ENCODE peak calls at places on chromosomes 12 and 14, in six cellular contexts. J, O, S, B, Y and L are unnamed samples.

GRCh38 chr14:65242732-65243134 is 140.4 kb upstream of the MAX start:
- DNase-seq in J (no peak), O (no peak), S (peak), B (no peak), Y (no peak), L (no peak)

GRCh38 chr12:88391556-88391955 is 188.7 kb downstream of the KITLG start:
- DNase-seq in J (no peak), O (no peak), S (no peak), B (no peak), Y (no peak), L (no peak)

GRCh38 chr14:68474741-68475140 is 318.1 kb downstream of the ZFP36L1 start:
- DNase-seq in J (no peak), O (no peak), S (no peak), B (no peak), Y (no peak), L (no peak)

GRCh38 chr14:39158222-39158858 is 11.8 kb downstream of the TRAPPC6B start:
- DNase-seq in J (no peak), O (no peak), S (no peak), B (no peak), Y (no peak), L (no peak)

GRCh38 chr14:57725399-57726077 is 140.4 kb downstream of the SLC35F4 start:
- DNase-seq in J (no peak), O (no peak), S (peak), B (no peak), Y (no peak), L (no peak)

GRCh38 chr12:28114488-28114887 is 75.8 kb upstream of the CCDC91 start:
- DNase-seq in J (no peak), O (no peak), S (no peak), B (no peak), Y (no peak), L (no peak)

GRCh38 chr12:124769166-124769530 is 94.5 kb downstream of the SCARB1 start:
- DNase-seq in J (no peak), O (no peak), S (no peak), B (no peak), Y (no peak), L (no peak)

GRCh38 chr12:132066749-132067148 is 77.4 kb downstream of the DDX51 start:
- DNase-seq in J (no peak), O (no peak), S (no peak), B (no peak), Y (no peak), L (no peak)

GRCh38 chr12:122661246-122661645 is 41.9 kb downstream of the HCAR2 start:
- DNase-seq in J (no peak), O (no peak), S (no peak), B (no peak), Y (no peak), L (no peak)

GRCh38 chr12:116040412-116040811 is 237.1 kb downstream of the MED13L start:
- DNase-seq in J (no peak), O (no peak), S (no peak), B (no peak), Y (no peak), L (no peak)

GRCh38 chr14:102323102-102323501 is 3.6 kb downstream of the ZNF839 start:
- DNase-seq in J (no peak), O (no peak), S (peak), B (peak), Y (peak), L (peak)

GRCh38 chr12:51814311-51815088 is 34.0 kb downstream of the FIGNL2 start:
- DNase-seq in J (no peak), O (peak), S (peak), B (peak), Y (peak), L (no peak)

GRCh38 chr14:50677527-50678063 is 9.5 kb upstream of the SAV1 start:
- DNase-seq in J (peak), O (no peak), S (peak), B (no peak), Y (no peak), L (no peak)

GRCh38 chr14:34029921-34030334 is 79.1 kb upstream of the EGLN3 start:
- DNase-seq in J (no peak), O (no peak), S (no peak), B (peak), Y (peak), L (no peak)

GRCh38 chr12:123991402-123991951 is 18.5 kb downstream of the ZNF664 start:
- DNase-seq in J (no peak), O (no peak), S (no peak), B (no peak), Y (no peak), L (peak)

GRCh38 chr14:65769151-65769550 is 356.6 kb downstream of the FUT8 start:
- DNase-seq in J (no peak), O (no peak), S (no peak), B (no peak), Y (no peak), L (no peak)

GRCh38 chr14:52067873-52068740 is 752 bp downstream of the NID2 start:
- DNase-seq in J (no peak), O (no peak), S (no peak), B (peak), Y (peak), L (peak)

GRCh38 chr14:90429764-90430163 is 32.9 kb downstream of the CALM1 start:
- DNase-seq in J (no peak), O (no peak), S (no peak), B (no peak), Y (no peak), L (no peak)

GRCh38 chr14:63470877-63471565 is 72.2 kb downstream of the PPP2R5E start:
- DNase-seq in J (peak), O (no peak), S (peak), B (no peak), Y (no peak), L (no peak)

GRCh38 chr12:95653761-95654546 is 102.7 kb upstream of the USP44 start:
- DNase-seq in J (no peak), O (no peak), S (peak), B (no peak), Y (no peak), L (no peak)

GRCh38 chr12:94148841-94149780 is 734 bp downstream of the PLXNC1 start:
- DNase-seq in J (no peak), O (peak), S (no peak), B (peak), Y (no peak), L (no peak)
- TF ChIP-seq POLR2AphosphoS5 in J (no peak), O (no peak), S (no peak), B (no peak), Y (no peak), L (no peak)

GRCh38 chr12:63450821-63451220 is 217.5 kb downstream of the DPY19L2 start:
- DNase-seq in J (no peak), O (no peak), S (no peak), B (no peak), Y (no peak), L (no peak)

GRCh38 chr12:63440063-63440462 is 228.2 kb downstream of the DPY19L2 start:
- DNase-seq in J (no peak), O (no peak), S (no peak), B (no peak), Y (no peak), L (no peak)

DNA sequence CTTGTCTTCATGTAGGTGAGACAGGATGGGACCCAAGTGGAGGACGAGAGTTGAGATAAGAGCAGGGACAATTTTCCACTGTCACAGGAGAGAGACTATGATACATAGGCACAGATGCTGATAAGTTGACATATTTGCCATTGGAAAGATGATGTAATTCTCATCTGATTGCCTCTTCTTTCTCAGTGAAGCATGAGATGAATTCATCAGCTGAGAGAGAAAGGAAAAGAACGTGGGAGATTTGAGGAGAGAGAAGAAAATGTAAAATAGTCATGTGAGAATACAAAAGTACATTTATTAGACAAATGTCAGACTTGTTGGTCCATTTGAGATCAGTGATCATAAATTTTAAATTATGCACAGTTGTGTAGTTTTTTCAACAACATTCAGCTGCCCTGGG is 223.0 kb downstream of the DPY19L2 start:
- DNase-seq in J (no peak), O (no peak), S (no peak), B (no peak), Y (no peak), L (no peak)
- TF ChIP-seq POLR2AphosphoS5 in J (no peak), O (no peak), S (no peak), B (no peak), Y (no peak), L (no peak)

DNA sequence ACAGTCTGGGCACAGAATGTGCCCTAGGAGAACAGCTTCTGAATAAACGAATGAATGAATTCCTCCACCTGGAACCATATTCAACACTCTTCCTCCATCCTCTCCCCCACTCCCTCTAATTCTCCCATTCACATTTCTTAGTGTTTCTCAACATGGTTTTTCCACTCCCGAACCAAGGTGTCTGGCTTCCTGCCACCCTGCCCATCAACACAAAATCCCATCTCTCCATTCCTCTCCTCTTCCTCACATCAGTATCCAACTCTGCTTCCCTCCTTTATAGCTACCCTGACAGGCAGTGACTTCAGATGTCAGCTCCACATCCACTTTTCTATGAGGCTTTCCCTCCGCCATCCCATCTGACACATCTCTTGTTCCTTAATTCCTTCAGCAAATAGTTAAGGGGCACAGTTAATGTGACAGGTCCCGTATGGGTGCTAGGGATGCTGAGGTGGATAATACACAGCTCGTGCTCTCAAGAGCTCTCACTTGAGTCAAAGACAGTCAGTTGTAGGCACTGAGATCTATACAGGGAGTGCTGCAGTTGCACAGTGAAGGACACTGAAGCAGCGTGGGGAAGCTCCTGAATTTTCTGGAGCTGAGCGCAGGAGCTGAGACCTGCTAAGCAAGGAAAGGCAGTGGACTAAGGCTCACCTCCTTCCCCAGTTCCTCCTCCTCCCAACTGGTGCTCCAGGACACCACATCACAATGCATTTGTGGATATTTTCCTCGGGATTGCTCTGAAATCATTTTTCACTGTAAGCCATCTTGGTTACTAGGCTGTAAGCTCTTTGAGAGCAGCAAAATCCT is 2.7 kb downstream of the TNFRSF1A start:
- DNase-seq in J (no peak), O (no peak), S (no peak), B (no peak), Y (no peak), L (no peak)
- TF ChIP-seq POLR2AphosphoS5 in J (no peak), O (no peak), S (no peak), B (peak), Y (no peak), L (no peak)

GRCh38 chr14:85546390-85546789 is 16.4 kb downstream of the FLRT2 start:
- DNase-seq in J (no peak), O (no peak), S (no peak), B (no peak), Y (no peak), L (no peak)
- TF ChIP-seq POLR2AphosphoS5 in J (no peak), O (no peak), S (no peak), B (no peak), Y (no peak), L (no peak)

GRCh38 chr12:4604684-4605193 is 42.7 kb downstream of the DYRK4 start:
- DNase-seq in J (peak), O (peak), S (peak), B (peak), Y (peak), L (peak)
- TF ChIP-seq POLR2AphosphoS5 in J (peak), O (peak), S (peak), B (no peak), Y (no peak), L (peak)